ENCODE peak calls at places on chromosomes 4 and X, in nine cellular contexts. O is breast epithelium, W is suprapubic skin, I is vagina, F is HepG2, K is HCT116, A is SK-N-MC, Y is K562, R is GM12878. J is an unnamed sample.
A peak's percentile ranks its signal among the peaks of the same experiment; 100 is the strongest.

GRCh38 chrX:136121788-136122187 is 25.5 kb upstream of the FHL1 start:
- DNase-seq in I (no peak), O (no peak), R (no peak), K (no peak), Y (no peak), F (no peak), A (no peak), W (no peak), J (no peak)

GRCh38 chrX:65871671-65872311 is 168.1 kb downstream of the VSIG4 start:
- DNase-seq in O (no peak), W (no peak), K (peak; percentile 67), Y (peak; percentile 68), I (no peak), R (peak; percentile 50), A (no peak), F (peak; percentile 41), J (no peak)

GRCh38 chr4:37780444-37781133 is 45.9 kb upstream of the PGM2 start:
- DNase-seq in R (no peak), K (no peak), I (no peak), A (no peak), Y (no peak), W (no peak), F (peak; percentile 36), O (no peak), J (peak; percentile 10)

GRCh38 chr4:163111588-163111987 is 55.1 kb downstream of the NAF1 start:
- DNase-seq in W (no peak), Y (peak; percentile 11), O (no peak), I (no peak), F (no peak), K (no peak), R (no peak), A (no peak), J (no peak)

GRCh38 chrX:80755174-80755573 is 54.5 kb downstream of the BRWD3 start:
- DNase-seq in A (no peak), O (no peak), R (no peak), F (no peak), W (no peak), I (no peak), Y (no peak), K (no peak), J (no peak)

GRCh38 chrX:104166735-104167436 is 633 bp downstream of the FAM199X start:
- DNase-seq in W (no peak), A (no peak), I (no peak), O (no peak), Y (peak; percentile 25), R (no peak), K (no peak), F (no peak), J (peak; percentile 5)

GRCh38 chr4:153448003-153448731 is 18.0 kb upstream of the TMEM131L start:
- DNase-seq in O (no peak), R (no peak), I (no peak), F (no peak), Y (no peak), W (no peak), A (no peak), K (no peak), J (no peak)

GRCh38 chr4:2733001-2733843 is 22.9 kb downstream of the TNIP2 start:
- DNase-seq in F (peak; percentile 70), R (no peak), O (no peak), K (no peak), A (no peak), I (no peak), Y (no peak), W (no peak), J (no peak)

GRCh38 chr4:94814237-94814636 is 56.5 kb downstream of the BMPR1B start:
- DNase-seq in Y (no peak), F (no peak), I (no peak), K (no peak), R (no peak), A (no peak), W (no peak), O (no peak), J (no peak)

GRCh38 chr4:94819779-94820178 is 62.0 kb downstream of the BMPR1B start:
- DNase-seq in R (no peak), F (no peak), W (no peak), A (no peak), Y (no peak), K (no peak), I (no peak), O (no peak), J (no peak)

DNA sequence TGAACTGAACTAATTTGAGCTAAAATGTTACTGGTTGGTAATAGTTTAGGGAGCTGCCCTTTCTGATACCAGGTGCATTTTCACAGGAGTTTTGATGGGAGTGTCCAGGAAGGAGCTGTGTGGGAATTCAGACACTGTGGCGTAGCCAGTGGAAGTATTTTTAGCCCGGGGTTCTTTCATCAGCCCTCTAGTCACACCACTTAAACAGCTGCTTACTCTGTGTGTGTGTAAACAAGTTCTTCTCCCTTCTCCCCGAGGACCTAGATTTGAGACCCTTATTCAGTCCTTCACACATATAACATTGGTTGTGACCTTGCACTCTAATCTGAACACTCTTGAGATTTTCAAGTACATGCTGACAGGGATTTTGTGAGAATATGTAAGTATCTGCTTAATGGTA is 61.6 kb downstream of the BMPR1B start:
- DNase-seq in K (no peak), F (no peak), I (no peak), W (no peak), R (no peak), A (no peak), Y (no peak), O (no peak), J (no peak)
- H3K27ac ChIP-seq in K (no peak overlapping the region), F (no peak overlapping the region), I (no peak overlapping the region), W (no peak overlapping the region), R (no peak overlapping the region), A (peak overlapping the region; percentile 92), Y (no peak overlapping the region), O (no peak overlapping the region), J (no peak overlapping the region)

GRCh38 chr4:41268721-41269517 is 12.2 kb downstream of the UCHL1 start:
- DNase-seq in A (no peak), O (no peak), F (no peak), R (no peak), W (no peak), I (no peak), K (no peak), Y (no peak), J (no peak)
- TF ChIP-seq POLR2AphosphoS5 in A (peak; percentile 50), O (no peak), F (no peak), R (no peak), W (no peak), I (no peak), K (no peak), Y (no peak), J (no peak)

GRCh38 chrX:3527166-3527565 is 180.7 kb upstream of the MXRA5 start:
- DNase-seq in K (no peak), O (no peak), R (no peak), A (no peak), Y (no peak), I (no peak), W (no peak), F (no peak), J (no peak)
- H3K27ac ChIP-seq in K (no peak overlapping the region), O (no peak overlapping the region), R (no peak overlapping the region), A (no peak overlapping the region), Y (no peak overlapping the region), I (no peak overlapping the region), W (no peak overlapping the region), F (no peak overlapping the region), J (no peak overlapping the region)

GRCh38 chr4:52659016-52659721 is at the start of gene USP46:
- DNase-seq in A (no peak), K (peak; percentile 15), Y (peak; percentile 79), R (no peak), W (peak; percentile 84), F (peak; percentile 44), O (peak; percentile 44), I (no peak), J (peak; percentile 67)
- TF ChIP-seq POLR2AphosphoS5 in A (peak; percentile 55), K (peak; percentile 81), Y (no peak), R (peak; percentile 43), W (no peak), F (peak; percentile 47), O (no peak), I (peak; percentile 73), J (no peak)

GRCh38 chr4:156545003-156545785 is 426.4 kb downstream of the PDGFC start:
- DNase-seq in Y (no peak), F (no peak), O (no peak), R (no peak), A (no peak), W (no peak), K (no peak), I (no peak), J (no peak)
- H3K27ac ChIP-seq in Y (no peak overlapping the region), F (no peak overlapping the region), O (no peak overlapping the region), R (no peak overlapping the region), A (no peak overlapping the region), W (no peak overlapping the region), K (no peak overlapping the region), I (no peak overlapping the region), J (peak overlapping the region; percentile 49)

GRCh38 chr4:1011022-1011694 is at the start of gene FGFRL1:
- DNase-seq in F (peak; percentile 70), W (peak; percentile 96), A (no peak), I (no peak), R (no peak), K (peak; percentile 73), Y (peak; percentile 95), O (peak; percentile 76), J (peak; percentile 92)
- TF ChIP-seq POLR2AphosphoS5 in F (no peak), W (no peak), A (no peak), I (no peak), R (no peak), K (peak; percentile 36), Y (no peak), O (no peak), J (no peak)

DNA sequence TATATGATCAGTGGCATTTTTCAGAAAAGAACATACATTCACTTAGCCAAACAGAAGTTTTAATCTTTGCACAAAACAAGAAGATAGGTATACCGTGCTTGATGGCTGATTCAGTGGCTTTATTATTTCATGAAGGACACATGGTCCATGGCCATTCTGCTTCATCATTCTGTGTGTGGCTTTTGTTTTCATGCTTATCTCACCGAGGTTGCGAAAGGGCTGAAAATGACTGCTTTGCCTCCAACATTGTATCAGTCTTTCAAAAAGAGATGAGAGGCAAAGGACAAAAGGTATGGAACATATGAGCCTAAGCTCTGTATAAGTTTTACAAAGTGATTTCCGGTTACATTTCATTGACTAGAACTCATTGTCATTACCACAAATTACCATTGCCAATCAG is 541.1 kb downstream of the RAB28 start:
- DNase-seq in Y (no peak), A (no peak), F (peak; percentile 68), R (no peak), O (no peak), W (no peak), K (no peak), I (no peak), J (no peak)
- H3K27ac ChIP-seq in Y (no peak overlapping the region), A (no peak overlapping the region), F (no peak overlapping the region), R (no peak overlapping the region), O (no peak overlapping the region), W (no peak overlapping the region), K (no peak overlapping the region), I (no peak overlapping the region), J (no peak overlapping the region)

DNA sequence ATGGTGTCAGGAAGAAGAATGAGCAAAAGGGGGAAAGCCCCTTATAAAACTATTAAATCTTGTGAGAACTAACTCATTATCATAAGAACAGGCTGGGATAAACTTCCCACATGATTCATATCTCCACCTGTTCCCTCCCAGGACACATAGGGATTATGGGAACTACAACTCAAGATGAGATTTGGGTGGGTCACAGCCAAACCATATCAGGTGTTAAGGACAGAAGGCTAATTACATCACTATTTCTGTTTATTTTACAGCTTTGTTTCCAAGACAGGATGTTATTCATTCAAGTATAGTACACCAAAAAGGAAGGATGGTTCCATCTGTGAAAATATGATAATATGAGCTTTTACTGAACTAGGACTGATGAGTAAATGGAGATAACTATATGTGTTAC is 63.7 kb upstream of the ARSJ start:
- DNase-seq in F (no peak), I (no peak), W (no peak), A (no peak), O (no peak), R (no peak), K (no peak), Y (no peak), J (no peak)
- TF ChIP-seq POLR2AphosphoS5 in F (no peak), I (no peak), W (no peak), A (no peak), O (no peak), R (no peak), K (no peak), Y (no peak), J (no peak)